ENCODE peak calls at places on chromosomes 7 and 10, in nine cellular contexts. One of them, this sample, is unnamed.
A peak's percentile ranks its signal among the peaks of the same experiment; 100 is the strongest.

GRCh38 chr7:1542841-1543747 is 12.6 kb downstream of the MAFK start:
- DNase-seq in upper lobe of right lung: no peak
- DNase-seq in A549: no peak
- DNase-seq in HL-60: no peak
- DNase-seq in fibroblast of mammary gland: no peak
- DNase-seq in ovary: no peak
- DNase-seq in fibroblast of the aortic adventitia: no peak
- DNase-seq in HFFc6: no peak
- DNase-seq in glutamatergic neuron: peak; percentile 72
- DNase-seq in this sample: no peak

GRCh38 chr7:52064493-52064892 is 747.9 kb upstream of the COBL start:
- DNase-seq in upper lobe of right lung: no peak
- DNase-seq in A549: no peak
- DNase-seq in HFFc6: no peak
- DNase-seq in fibroblast of mammary gland: no peak
- DNase-seq in fibroblast of the aortic adventitia: no peak
- DNase-seq in glutamatergic neuron: no peak
- DNase-seq in HL-60: no peak
- DNase-seq in ovary: no peak
- DNase-seq in this sample: no peak

GRCh38 chr10:98470850-98471249 is 24.1 kb upstream of the HPS1 start:
- DNase-seq in A549: no peak
- DNase-seq in glutamatergic neuron: no peak
- DNase-seq in HFFc6: peak; percentile 39
- DNase-seq in upper lobe of right lung: no peak
- DNase-seq in ovary: no peak
- DNase-seq in fibroblast of the aortic adventitia: no peak
- DNase-seq in HL-60: no peak
- DNase-seq in fibroblast of mammary gland: peak; percentile 10
- DNase-seq in this sample: no peak

GRCh38 chr7:141014091-141014490 is 661 bp downstream of the MRPS33 start:
- DNase-seq in fibroblast of the aortic adventitia: no peak
- DNase-seq in A549: peak; percentile 25
- DNase-seq in HFFc6: peak; percentile 9
- DNase-seq in fibroblast of mammary gland: peak; percentile 26
- DNase-seq in upper lobe of right lung: no peak
- DNase-seq in glutamatergic neuron: no peak
- DNase-seq in HL-60: no peak
- DNase-seq in ovary: peak; percentile 19
- DNase-seq in this sample: no peak

GRCh38 chr10:76454539-76455137 is 1023.2 kb downstream of the LRMDA start:
- DNase-seq in ovary: no peak
- DNase-seq in fibroblast of the aortic adventitia: no peak
- DNase-seq in glutamatergic neuron: no peak
- DNase-seq in A549: no peak
- DNase-seq in fibroblast of mammary gland: no peak
- DNase-seq in HL-60: no peak
- DNase-seq in HFFc6: no peak
- DNase-seq in upper lobe of right lung: no peak
- DNase-seq in this sample: no peak

GRCh38 chr7:158607563-158607962 is 19.9 kb upstream of the PTPRN2 start:
- DNase-seq in upper lobe of right lung: no peak
- DNase-seq in fibroblast of the aortic adventitia: no peak
- DNase-seq in ovary: no peak
- DNase-seq in glutamatergic neuron: no peak
- DNase-seq in HL-60: no peak
- DNase-seq in HFFc6: no peak
- DNase-seq in fibroblast of mammary gland: no peak
- DNase-seq in A549: no peak
- DNase-seq in this sample: no peak

GRCh38 chr7:36315309-36315948 is 74.2 kb upstream of the ANLN start:
- DNase-seq in HL-60: no peak
- DNase-seq in glutamatergic neuron: no peak
- DNase-seq in upper lobe of right lung: no peak
- DNase-seq in fibroblast of the aortic adventitia: no peak
- DNase-seq in fibroblast of mammary gland: no peak
- DNase-seq in ovary: no peak
- DNase-seq in HFFc6: no peak
- DNase-seq in A549: no peak
- DNase-seq in this sample: no peak

GRCh38 chr7:151404216-151405011 is 5.4 kb downstream of the WDR86 start:
- DNase-seq in A549: peak; percentile 66
- DNase-seq in glutamatergic neuron: no peak
- DNase-seq in HFFc6: peak; percentile 8
- DNase-seq in upper lobe of right lung: peak; percentile 82
- DNase-seq in ovary: no peak
- DNase-seq in fibroblast of mammary gland: peak; percentile 65
- DNase-seq in fibroblast of the aortic adventitia: peak; percentile 65
- DNase-seq in HL-60: no peak
- DNase-seq in this sample: peak; percentile 34

GRCh38 chr7:24702674-24703235 is 54.5 kb downstream of the GSDME start:
- DNase-seq in upper lobe of right lung: no peak
- DNase-seq in fibroblast of mammary gland: peak; percentile 42
- DNase-seq in HL-60: no peak
- DNase-seq in fibroblast of the aortic adventitia: peak; percentile 68
- DNase-seq in glutamatergic neuron: no peak
- DNase-seq in A549: no peak
- DNase-seq in ovary: no peak
- DNase-seq in HFFc6: no peak
- DNase-seq in this sample: no peak

GRCh38 chr10:28677889-28678686 is 767 bp downstream of the BAMBI start:
- DNase-seq in glutamatergic neuron: peak; percentile 53
- DNase-seq in A549: no peak
- DNase-seq in fibroblast of the aortic adventitia: peak; percentile 34
- DNase-seq in HFFc6: no peak
- DNase-seq in ovary: peak; percentile 33
- DNase-seq in upper lobe of right lung: peak; percentile 76
- DNase-seq in fibroblast of mammary gland: no peak
- DNase-seq in HL-60: no peak
- DNase-seq in this sample: peak; percentile 31

GRCh38 chr10:54742416-54742815 is 58.6 kb downstream of the PCDH15 start:
- DNase-seq in upper lobe of right lung: no peak
- DNase-seq in A549: no peak
- DNase-seq in HFFc6: no peak
- DNase-seq in fibroblast of mammary gland: no peak
- DNase-seq in fibroblast of the aortic adventitia: no peak
- DNase-seq in ovary: no peak
- DNase-seq in HL-60: no peak
- DNase-seq in glutamatergic neuron: no peak
- DNase-seq in this sample: peak; percentile 31

GRCh38 chr7:12053561-12053960 is 157.5 kb upstream of the TMEM106B start:
- DNase-seq in A549: no peak
- DNase-seq in upper lobe of right lung: no peak
- DNase-seq in HL-60: no peak
- DNase-seq in fibroblast of mammary gland: no peak
- DNase-seq in HFFc6: no peak
- DNase-seq in ovary: no peak
- DNase-seq in fibroblast of the aortic adventitia: no peak
- DNase-seq in glutamatergic neuron: no peak
- DNase-seq in this sample: no peak

GRCh38 chr10:32622409-32622808 is 176.5 kb downstream of the CCDC7 start:
- DNase-seq in HFFc6: no peak
- DNase-seq in glutamatergic neuron: no peak
- DNase-seq in HL-60: no peak
- DNase-seq in upper lobe of right lung: no peak
- DNase-seq in fibroblast of the aortic adventitia: no peak
- DNase-seq in A549: no peak
- DNase-seq in fibroblast of mammary gland: no peak
- DNase-seq in ovary: no peak
- DNase-seq in this sample: no peak

GRCh38 chr7:35349001-35349400 is 95.1 kb upstream of the TBX20 start:
- DNase-seq in fibroblast of mammary gland: no peak
- DNase-seq in HL-60: no peak
- DNase-seq in HFFc6: no peak
- DNase-seq in glutamatergic neuron: no peak
- DNase-seq in ovary: no peak
- DNase-seq in fibroblast of the aortic adventitia: no peak
- DNase-seq in upper lobe of right lung: no peak
- DNase-seq in A549: no peak
- DNase-seq in this sample: no peak

GRCh38 chr7:108818742-108819141 is 249.1 kb downstream of the DNAJB9 start:
- DNase-seq in fibroblast of the aortic adventitia: peak; percentile 19
- DNase-seq in HL-60: no peak
- DNase-seq in upper lobe of right lung: no peak
- DNase-seq in A549: no peak
- DNase-seq in glutamatergic neuron: no peak
- DNase-seq in fibroblast of mammary gland: no peak
- DNase-seq in HFFc6: no peak
- DNase-seq in ovary: no peak
- DNase-seq in this sample: no peak

GRCh38 chr7:108813247-108814014 is 243.8 kb downstream of the DNAJB9 start:
- DNase-seq in fibroblast of mammary gland: no peak
- DNase-seq in HFFc6: no peak
- DNase-seq in fibroblast of the aortic adventitia: no peak
- DNase-seq in A549: no peak
- DNase-seq in upper lobe of right lung: no peak
- DNase-seq in HL-60: no peak
- DNase-seq in ovary: no peak
- DNase-seq in glutamatergic neuron: no peak
- DNase-seq in this sample: no peak

GRCh38 chr7:108815815-108816214 is 246.1 kb downstream of the DNAJB9 start:
- DNase-seq in glutamatergic neuron: no peak
- DNase-seq in fibroblast of the aortic adventitia: no peak
- DNase-seq in HFFc6: no peak
- DNase-seq in HL-60: no peak
- DNase-seq in fibroblast of mammary gland: no peak
- DNase-seq in ovary: no peak
- DNase-seq in A549: no peak
- DNase-seq in upper lobe of right lung: no peak
- DNase-seq in this sample: no peak
- TF ChIP-seq CTCF in glutamatergic neuron: no peak
- TF ChIP-seq CTCF in fibroblast of the aortic adventitia: no peak
- TF ChIP-seq CTCF in HFFc6: no peak
- TF ChIP-seq CTCF in HL-60: no peak
- TF ChIP-seq CTCF in fibroblast of mammary gland: no peak
- TF ChIP-seq CTCF in ovary: no peak
- TF ChIP-seq CTCF in A549: no peak
- TF ChIP-seq CTCF in upper lobe of right lung: no peak
- TF ChIP-seq CTCF in this sample: no peak

GRCh38 chr7:74405191-74405898 is 48.4 kb upstream of the GTF2IRD1 start:
- DNase-seq in fibroblast of mammary gland: peak; percentile 7
- DNase-seq in upper lobe of right lung: no peak
- DNase-seq in HL-60: peak; percentile 62
- DNase-seq in fibroblast of the aortic adventitia: no peak
- DNase-seq in HFFc6: no peak
- DNase-seq in ovary: peak; percentile 26
- DNase-seq in glutamatergic neuron: peak; percentile 63
- DNase-seq in A549: peak; percentile 47
- DNase-seq in this sample: peak; percentile 29
- TF ChIP-seq CTCF in fibroblast of mammary gland: peak; percentile 23
- TF ChIP-seq CTCF in upper lobe of right lung: peak; percentile 32
- TF ChIP-seq CTCF in HL-60: peak; percentile 75
- TF ChIP-seq CTCF in fibroblast of the aortic adventitia: peak; percentile 33
- TF ChIP-seq CTCF in HFFc6: peak; percentile 69
- TF ChIP-seq CTCF in ovary: no peak
- TF ChIP-seq CTCF in glutamatergic neuron: peak; percentile 68
- TF ChIP-seq CTCF in A549: peak; percentile 48
- TF ChIP-seq CTCF in this sample: peak; percentile 53

GRCh38 chr10:14952851-14953451 is 945 bp downstream of the DCLRE1C start:
- DNase-seq in HFFc6: no peak
- DNase-seq in upper lobe of right lung: no peak
- DNase-seq in glutamatergic neuron: no peak
- DNase-seq in HL-60: no peak
- DNase-seq in ovary: no peak
- DNase-seq in fibroblast of the aortic adventitia: no peak
- DNase-seq in A549: no peak
- DNase-seq in fibroblast of mammary gland: no peak
- DNase-seq in this sample: peak; percentile 21
- TF ChIP-seq CTCF in HFFc6: no peak
- TF ChIP-seq CTCF in upper lobe of right lung: no peak
- TF ChIP-seq CTCF in glutamatergic neuron: no peak
- TF ChIP-seq CTCF in HL-60: no peak
- TF ChIP-seq CTCF in ovary: no peak
- TF ChIP-seq CTCF in fibroblast of the aortic adventitia: peak; percentile 30
- TF ChIP-seq CTCF in A549: no peak
- TF ChIP-seq CTCF in fibroblast of mammary gland: no peak
- TF ChIP-seq CTCF in this sample: peak; percentile 18

GRCh38 chr7:142425281-142425680 is 167.4 kb upstream of the PRSS58 start:
- DNase-seq in ovary: no peak
- DNase-seq in HL-60: no peak
- DNase-seq in HFFc6: no peak
- DNase-seq in fibroblast of mammary gland: no peak
- DNase-seq in A549: no peak
- DNase-seq in glutamatergic neuron: peak; percentile 22
- DNase-seq in upper lobe of right lung: no peak
- DNase-seq in fibroblast of the aortic adventitia: no peak
- DNase-seq in this sample: no peak

GRCh38 chr7:142414915-142415314 is 157.1 kb upstream of the PRSS58 start:
- DNase-seq in ovary: no peak
- DNase-seq in HL-60: no peak
- DNase-seq in glutamatergic neuron: no peak
- DNase-seq in upper lobe of right lung: no peak
- DNase-seq in A549: no peak
- DNase-seq in fibroblast of the aortic adventitia: no peak
- DNase-seq in fibroblast of mammary gland: no peak
- DNase-seq in HFFc6: no peak
- DNase-seq in this sample: no peak

GRCh38 chr7:142418316-142418715 is 160.5 kb upstream of the PRSS58 start:
- DNase-seq in A549: no peak
- DNase-seq in fibroblast of mammary gland: no peak
- DNase-seq in fibroblast of the aortic adventitia: no peak
- DNase-seq in ovary: no peak
- DNase-seq in HFFc6: no peak
- DNase-seq in HL-60: no peak
- DNase-seq in upper lobe of right lung: no peak
- DNase-seq in glutamatergic neuron: no peak
- DNase-seq in this sample: no peak

GRCh38 chr7:142420554-142421362 is 162.9 kb upstream of the PRSS58 start:
- DNase-seq in fibroblast of mammary gland: peak; percentile 40
- DNase-seq in fibroblast of the aortic adventitia: peak; percentile 16
- DNase-seq in upper lobe of right lung: no peak
- DNase-seq in A549: peak; percentile 8
- DNase-seq in glutamatergic neuron: peak; percentile 76
- DNase-seq in HFFc6: peak; percentile 45
- DNase-seq in HL-60: no peak
- DNase-seq in ovary: no peak
- DNase-seq in this sample: peak; percentile 29
- TF ChIP-seq CTCF in fibroblast of mammary gland: peak; percentile 47
- TF ChIP-seq CTCF in fibroblast of the aortic adventitia: peak; percentile 34
- TF ChIP-seq CTCF in upper lobe of right lung: no peak
- TF ChIP-seq CTCF in A549: peak; percentile 13
- TF ChIP-seq CTCF in glutamatergic neuron: no peak
- TF ChIP-seq CTCF in HFFc6: peak; percentile 76
- TF ChIP-seq CTCF in HL-60: peak; percentile 49
- TF ChIP-seq CTCF in ovary: no peak
- TF ChIP-seq CTCF in this sample: peak; percentile 10